ENCODE peak calls at places on chromosome 17, in four cellular contexts. Y, W, G and A are unnamed samples.
A peak's percentile ranks its signal among the peaks of the same experiment; 100 is the strongest.

GRCh38 chr17:57622886-57623433 is 122.1 kb downstream of the CCDC182 start:
- DNase-seq in Y (no peak), W (no peak), G (no peak), A (no peak)

GRCh38 chr17:56902350-56902749 is 11.5 kb downstream of the TRIM25 start:
- DNase-seq in G (no peak), W (no peak), Y (no peak), A (no peak)

GRCh38 chr17:67200727-67201301 is 44.2 kb downstream of the HELZ start:
- DNase-seq in G (no peak), Y (no peak), W (no peak), A (no peak)

GRCh38 chr17:43932357-43932756 is 9.9 kb downstream of the PPY start:
- DNase-seq in W (no peak), G (no peak), Y (no peak), A (no peak)

GRCh38 chr17:83119987-83120864 is 40.8 kb downstream of the METRNL start:
- DNase-seq in Y (no peak), W (no peak), G (no peak), A (no peak)

GRCh38 chr17:41750866-41751265 is 16.4 kb upstream of the HAP1 start:
- DNase-seq in G (no peak), Y (no peak), W (no peak), A (no peak)

GRCh38 chr17:72710834-72711233 is 381.7 kb downstream of the SLC39A11 start:
- DNase-seq in W (no peak), Y (no peak), G (no peak), A (no peak)

GRCh38 chr17:851986-852385 is 69.8 kb downstream of the MRM3 start:
- DNase-seq in Y (no peak), W (no peak), G (no peak), A (no peak)

GRCh38 chr17:79272666-79273219 is 198.1 kb downstream of the ENGASE start:
- DNase-seq in G (no peak), W (no peak), Y (no peak), A (no peak)

GRCh38 chr17:64411999-64412771 is 21.5 kb upstream of the PECAM1 start:
- DNase-seq in G (no peak), W (no peak), Y (no peak), A (no peak)

GRCh38 chr17:27239046-27239445 is 54.9 kb upstream of the WSB1 start:
- DNase-seq in G (no peak), Y (peak; percentile 42), W (no peak), A (no peak)

GRCh38 chr17:61309857-61310256 is 89.8 kb upstream of the TBX2 start:
- DNase-seq in G (no peak), W (no peak), Y (no peak), A (no peak)

GRCh38 chr17:43359469-43360105 is 39.2 kb upstream of the ARL4D start:
- DNase-seq in W (no peak), G (no peak), Y (peak; percentile 31), A (no peak)

GRCh38 chr17:12990041-12990808 is 27.6 kb downstream of the ELAC2 start:
- DNase-seq in W (no peak), Y (no peak), G (no peak), A (no peak)

GRCh38 chr17:40529991-40530390 is 28.6 kb upstream of the TNS4 start:
- DNase-seq in G (no peak), Y (no peak), W (no peak), A (no peak)

GRCh38 chr17:74677558-74678466 is 34.9 kb downstream of the CD300LF start:
- DNase-seq in G (no peak), Y (no peak), W (no peak), A (no peak)